ENCODE peak calls at places on chromosomes 4 and X, in six cellular contexts. One of them, this sample, is unnamed.

GRCh38 chr4:24800273-24800880 is 5.0 kb downstream of the SOD3 start:
- DNase-seq in RWPE1: no peak
- DNase-seq in brain microvascular endothelial cell: no peak
- DNase-seq in heart right ventricle: peak
- DNase-seq in tibial nerve: no peak
- DNase-seq in A549: no peak
- DNase-seq in this sample: no peak

GRCh38 chrX:39953879-39954278 is 143.9 kb downstream of the BCOR start:
- DNase-seq in RWPE1: peak
- DNase-seq in brain microvascular endothelial cell: peak
- DNase-seq in heart right ventricle: peak
- DNase-seq in tibial nerve: peak
- DNase-seq in A549: peak
- DNase-seq in this sample: no peak

GRCh38 chr4:151833174-151833573 is 72.4 kb upstream of the GATB start:
- DNase-seq in RWPE1: no peak
- DNase-seq in brain microvascular endothelial cell: no peak
- DNase-seq in heart right ventricle: no peak
- DNase-seq in tibial nerve: no peak
- DNase-seq in A549: no peak
- DNase-seq in this sample: no peak

GRCh38 chr4:121156822-121157769 is 7.0 kb downstream of the TNIP3 start:
- DNase-seq in RWPE1: no peak
- DNase-seq in brain microvascular endothelial cell: no peak
- DNase-seq in heart right ventricle: peak
- DNase-seq in tibial nerve: no peak
- DNase-seq in A549: peak
- DNase-seq in this sample: no peak

GRCh38 chr4:142801966-142802365 is 44.1 kb downstream of the INPP4B start:
- DNase-seq in RWPE1: peak
- DNase-seq in brain microvascular endothelial cell: no peak
- DNase-seq in heart right ventricle: no peak
- DNase-seq in tibial nerve: no peak
- DNase-seq in A549: no peak
- DNase-seq in this sample: no peak

GRCh38 chr4:88817740-88818139 is 120.1 kb upstream of the NAP1L5 start:
- DNase-seq in RWPE1: no peak
- DNase-seq in brain microvascular endothelial cell: no peak
- DNase-seq in heart right ventricle: no peak
- DNase-seq in tibial nerve: no peak
- DNase-seq in A549: no peak
- DNase-seq in this sample: no peak

GRCh38 chrX:103254921-103255455 is at the start of gene TCEAL8:
- DNase-seq in RWPE1: peak
- DNase-seq in brain microvascular endothelial cell: peak
- DNase-seq in heart right ventricle: peak
- DNase-seq in tibial nerve: peak
- DNase-seq in A549: peak
- DNase-seq in this sample: peak

GRCh38 chr4:139266583-139267257 is 13.3 kb downstream of the MGARP start:
- DNase-seq in RWPE1: no peak
- DNase-seq in brain microvascular endothelial cell: peak
- DNase-seq in heart right ventricle: peak
- DNase-seq in tibial nerve: peak
- DNase-seq in A549: peak
- DNase-seq in this sample: peak

GRCh38 chr4:7518871-7519637 is 84.3 kb upstream of the PSAPL1 start:
- DNase-seq in RWPE1: no peak
- DNase-seq in brain microvascular endothelial cell: no peak
- DNase-seq in heart right ventricle: peak
- DNase-seq in tibial nerve: no peak
- DNase-seq in A549: no peak
- DNase-seq in this sample: no peak

GRCh38 chr4:167028976-167029375 is 205.3 kb downstream of the SPOCK3 start:
- DNase-seq in RWPE1: no peak
- DNase-seq in brain microvascular endothelial cell: no peak
- DNase-seq in heart right ventricle: no peak
- DNase-seq in tibial nerve: no peak
- DNase-seq in A549: no peak
- DNase-seq in this sample: no peak
- H3K27ac ChIP-seq in RWPE1: no peak
- H3K27ac ChIP-seq in brain microvascular endothelial cell: no peak
- H3K27ac ChIP-seq in heart right ventricle: no peak
- H3K27ac ChIP-seq in tibial nerve: no peak
- H3K27ac ChIP-seq in A549: no peak
- H3K27ac ChIP-seq in this sample: no peak

GRCh38 chr4:82773049-82773448 is 25.5 kb downstream of the SCD5 start:
- DNase-seq in RWPE1: no peak
- DNase-seq in brain microvascular endothelial cell: no peak
- DNase-seq in heart right ventricle: no peak
- DNase-seq in tibial nerve: no peak
- DNase-seq in A549: no peak
- DNase-seq in this sample: peak
- H3K27ac ChIP-seq in RWPE1: no peak
- H3K27ac ChIP-seq in brain microvascular endothelial cell: no peak
- H3K27ac ChIP-seq in heart right ventricle: no peak
- H3K27ac ChIP-seq in tibial nerve: no peak
- H3K27ac ChIP-seq in A549: no peak
- H3K27ac ChIP-seq in this sample: peak

DNA sequence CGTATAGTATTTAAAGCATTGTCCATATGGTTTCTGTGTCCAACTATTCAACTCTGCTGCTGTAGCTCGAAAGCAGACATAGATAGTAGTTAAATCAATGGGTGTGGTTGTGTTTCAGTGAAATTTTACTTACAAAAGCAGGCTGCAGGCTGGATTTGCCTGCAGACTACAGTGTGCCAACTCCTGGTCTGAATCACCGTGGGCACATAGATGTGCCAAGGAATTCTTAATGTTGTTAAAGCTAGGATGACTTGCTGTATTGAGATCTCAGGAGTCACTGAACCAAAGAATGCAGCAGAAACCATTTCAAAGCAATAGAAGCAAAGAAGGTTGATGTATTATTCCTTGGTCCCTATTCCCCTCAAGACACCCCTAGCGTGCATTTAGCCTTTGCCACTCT is 379.0 kb downstream of the STIM2 start:
- DNase-seq in RWPE1: no peak
- DNase-seq in brain microvascular endothelial cell: no peak
- DNase-seq in heart right ventricle: no peak
- DNase-seq in tibial nerve: no peak
- DNase-seq in A549: no peak
- DNase-seq in this sample: no peak
- H3K27ac ChIP-seq in RWPE1: no peak
- H3K27ac ChIP-seq in brain microvascular endothelial cell: no peak
- H3K27ac ChIP-seq in heart right ventricle: no peak
- H3K27ac ChIP-seq in tibial nerve: no peak
- H3K27ac ChIP-seq in A549: no peak
- H3K27ac ChIP-seq in this sample: no peak

DNA sequence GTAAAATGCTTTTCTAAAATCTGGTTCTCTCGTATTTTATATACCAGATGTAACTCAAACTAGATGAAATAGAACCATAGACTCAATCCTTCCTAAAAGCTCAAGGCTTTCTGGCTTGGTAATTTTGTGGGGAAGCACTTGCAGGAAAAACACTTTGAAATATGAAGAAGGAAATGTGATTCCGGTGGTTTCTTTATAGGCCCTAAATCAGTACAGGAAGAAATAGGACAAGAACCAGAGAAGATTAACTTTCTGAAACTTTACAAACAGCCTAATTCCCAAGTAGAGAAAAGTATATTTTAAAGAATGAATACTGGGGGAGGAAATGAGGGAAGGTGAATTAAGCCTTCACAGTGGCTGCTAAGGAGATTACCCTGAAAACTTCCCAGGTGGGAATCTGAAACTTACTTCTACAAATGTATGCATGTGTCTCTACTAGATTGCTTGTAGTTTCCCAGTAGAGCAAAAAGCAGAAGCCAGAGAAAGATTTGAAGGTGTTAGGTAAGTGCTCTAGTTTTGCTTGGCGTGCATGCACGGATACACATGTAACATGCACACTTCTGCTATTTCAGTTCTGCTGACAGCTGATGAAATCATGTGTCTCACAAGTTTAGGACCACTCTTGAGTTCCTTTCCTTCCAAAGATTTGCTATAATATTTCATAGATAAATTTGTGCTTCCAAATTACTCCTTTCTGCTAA is 92.1 kb downstream of the AFF1 start:
- DNase-seq in RWPE1: no peak
- DNase-seq in brain microvascular endothelial cell: no peak
- DNase-seq in heart right ventricle: no peak
- DNase-seq in tibial nerve: no peak
- DNase-seq in A549: no peak
- DNase-seq in this sample: no peak
- H3K27ac ChIP-seq in RWPE1: no peak
- H3K27ac ChIP-seq in brain microvascular endothelial cell: no peak
- H3K27ac ChIP-seq in heart right ventricle: peak
- H3K27ac ChIP-seq in tibial nerve: peak
- H3K27ac ChIP-seq in A549: peak
- H3K27ac ChIP-seq in this sample: peak

GRCh38 chrX:110004210-110004609 is 1.3 kb downstream of the TMEM164 start:
- DNase-seq in RWPE1: peak
- DNase-seq in brain microvascular endothelial cell: no peak
- DNase-seq in heart right ventricle: peak
- DNase-seq in tibial nerve: no peak
- DNase-seq in A549: peak
- DNase-seq in this sample: no peak

GRCh38 chrX:110001702-110002299 is 1.1 kb upstream of the TMEM164 start:
- DNase-seq in RWPE1: no peak
- DNase-seq in brain microvascular endothelial cell: no peak
- DNase-seq in heart right ventricle: no peak
- DNase-seq in tibial nerve: no peak
- DNase-seq in A549: no peak
- DNase-seq in this sample: no peak

GRCh38 chrX:110002300-110003166 is at the start of gene TMEM164:
- DNase-seq in RWPE1: peak
- DNase-seq in brain microvascular endothelial cell: peak
- DNase-seq in heart right ventricle: peak
- DNase-seq in tibial nerve: peak
- DNase-seq in A549: peak
- DNase-seq in this sample: peak

GRCh38 chrX:110004970-110005369 is 2.1 kb downstream of the TMEM164 start:
- DNase-seq in RWPE1: no peak
- DNase-seq in brain microvascular endothelial cell: no peak
- DNase-seq in heart right ventricle: no peak
- DNase-seq in tibial nerve: no peak
- DNase-seq in A549: no peak
- DNase-seq in this sample: no peak

DNA sequence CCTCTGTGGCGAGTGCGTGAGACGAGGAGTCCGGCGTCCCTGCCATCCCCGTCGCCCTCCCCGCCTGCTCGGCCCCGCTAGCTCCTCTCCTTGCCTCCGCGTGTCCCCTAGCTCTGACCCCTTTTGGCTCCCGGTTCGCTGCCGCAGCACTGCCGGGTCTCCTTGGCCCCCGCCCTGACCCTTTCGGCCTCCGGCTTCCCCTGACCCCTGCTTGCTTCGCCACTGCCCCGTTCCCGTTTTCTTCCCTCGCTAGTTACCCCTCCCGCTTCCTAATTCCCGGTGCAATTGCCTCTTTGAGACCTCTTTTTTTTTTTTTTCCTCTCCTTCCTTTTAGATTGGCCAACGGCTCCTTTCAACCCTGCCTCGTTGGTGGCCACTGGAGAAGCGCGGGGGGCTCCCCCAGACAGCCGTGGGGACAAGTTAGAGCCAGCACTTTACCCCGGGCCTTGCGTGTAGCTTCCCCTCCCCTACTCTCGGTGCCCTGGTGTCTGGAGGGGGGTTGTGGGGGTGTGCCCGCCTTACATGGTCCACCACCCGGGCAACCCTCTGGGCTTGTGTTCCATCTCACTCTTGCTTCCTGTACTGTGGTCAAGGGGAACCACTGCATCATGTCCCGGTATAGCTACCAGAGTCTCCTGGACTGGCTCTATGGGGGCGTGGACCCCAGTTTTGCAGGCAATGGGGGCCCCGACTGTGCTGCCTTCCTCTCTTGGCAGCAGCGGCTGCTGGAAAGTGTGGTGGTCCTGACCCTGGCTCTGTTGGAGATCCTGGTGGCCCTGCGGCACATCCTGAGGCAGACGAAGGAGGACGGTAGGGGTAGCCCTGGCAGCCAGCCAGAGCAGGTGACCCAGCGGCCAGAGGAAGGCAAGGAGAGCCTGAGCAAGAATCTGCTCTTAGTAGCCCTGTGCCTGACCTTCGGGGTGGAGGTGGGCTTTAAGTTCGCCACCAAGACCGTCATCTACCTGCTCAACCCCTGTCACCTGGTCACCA is 548 bp downstream of the TMEM164 start:
- DNase-seq in RWPE1: peak
- DNase-seq in brain microvascular endothelial cell: no peak
- DNase-seq in heart right ventricle: peak
- DNase-seq in tibial nerve: no peak
- DNase-seq in A549: no peak
- DNase-seq in this sample: no peak
- H3K27ac ChIP-seq in RWPE1: peak
- H3K27ac ChIP-seq in brain microvascular endothelial cell: peak
- H3K27ac ChIP-seq in heart right ventricle: peak
- H3K27ac ChIP-seq in tibial nerve: peak
- H3K27ac ChIP-seq in A549: peak
- H3K27ac ChIP-seq in this sample: peak

DNA sequence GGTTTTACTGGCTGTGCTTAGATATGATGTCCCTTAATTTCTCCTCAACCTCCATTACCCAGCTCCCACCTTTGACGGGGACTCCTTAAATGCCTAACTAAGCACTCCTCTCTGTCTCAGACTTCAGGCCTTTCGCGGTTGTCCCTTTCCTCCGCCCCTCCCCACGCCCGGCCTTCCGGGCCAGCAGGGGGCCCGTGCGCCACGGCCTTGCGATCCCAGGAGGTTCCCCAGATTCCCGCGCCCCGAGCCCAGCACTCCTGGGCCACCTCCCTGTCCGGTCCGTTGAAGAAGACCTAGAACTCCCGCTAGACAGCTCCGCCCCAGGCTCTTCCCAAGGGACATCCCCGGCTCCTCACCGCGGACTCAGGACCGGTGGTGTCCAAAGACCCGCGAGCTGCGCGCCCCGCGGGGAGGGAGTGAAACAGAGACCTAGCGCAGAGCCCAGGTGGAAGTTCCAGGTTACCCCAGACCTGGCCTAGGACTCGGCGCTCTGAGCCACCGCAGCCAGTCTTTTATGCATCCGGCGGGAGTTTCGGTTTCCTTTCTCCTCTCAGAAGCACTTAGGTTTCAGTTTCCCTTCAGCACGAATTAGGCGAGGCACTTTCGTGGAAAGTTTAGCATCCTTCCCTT is at the start of gene DDX60:
- DNase-seq in RWPE1: peak
- DNase-seq in brain microvascular endothelial cell: peak
- DNase-seq in heart right ventricle: peak
- DNase-seq in tibial nerve: peak
- DNase-seq in A549: peak
- DNase-seq in this sample: peak
- H3K27ac ChIP-seq in RWPE1: peak
- H3K27ac ChIP-seq in brain microvascular endothelial cell: peak
- H3K27ac ChIP-seq in heart right ventricle: peak
- H3K27ac ChIP-seq in tibial nerve: peak
- H3K27ac ChIP-seq in A549: peak
- H3K27ac ChIP-seq in this sample: peak